ENCODE peak calls at places on chromosome 15, in five cellular contexts. Z is cardiac fibroblast; R is CD4-positive, alpha-beta memory T cell; W is fibroblast of villous mesenchyme; U is skeletal muscle cell. E is an unnamed sample.

GRCh38 chr15:49436786-49437185 is 13.7 kb downstream of the FGF7 start:
- DNase-seq in Z (no peak), W (no peak), U (no peak), R (no peak), E (no peak)

GRCh38 chr15:96144734-96145133 is 185.8 kb upstream of the NR2F2 start:
- DNase-seq in Z (no peak), U (no peak), R (no peak), W (no peak), E (no peak)

GRCh38 chr15:100009372-100009771 is 276.1 kb upstream of the LYSMD4 start:
- DNase-seq in Z (no peak), U (no peak), W (no peak), R (no peak), E (no peak)

GRCh38 chr15:29601811-29602210 is 220.5 kb downstream of the TJP1 start:
- DNase-seq in W (no peak), R (no peak), U (no peak), Z (no peak), E (no peak)

GRCh38 chr15:92949604-92950249 is 49.6 kb downstream of the CHD2 start:
- DNase-seq in R (no peak), W (no peak), U (no peak), Z (no peak), E (no peak)

GRCh38 chr15:89575656-89576416 is 567 bp downstream of the TICRR start:
- DNase-seq in U (no peak), W (peak; percentile 18), R (no peak), Z (peak; percentile 29), E (no peak)

GRCh38 chr15:89016549-89017041 is 71.7 kb upstream of the ABHD2 start:
- DNase-seq in R (no peak), U (peak; percentile 33), Z (peak; percentile 43), W (no peak), E (no peak)

GRCh38 chr15:77021088-77021481 is 26.2 kb downstream of the PSTPIP1 start:
- DNase-seq in U (no peak), Z (no peak), W (no peak), R (no peak), E (no peak)

GRCh38 chr15:44565387-44566169 is 28.6 kb downstream of the EIF3J start:
- DNase-seq in U (no peak), W (no peak), R (no peak), Z (no peak), E (no peak)

GRCh38 chr15:95345867-95346266 is 984.6 kb upstream of the NR2F2 start:
- DNase-seq in Z (no peak), U (no peak), W (no peak), R (no peak), E (no peak)

GRCh38 chr15:63198315-63198714 is 8.9 kb downstream of the RAB8B start:
- DNase-seq in W (peak; percentile 97), U (no peak), Z (peak; percentile 77), R (no peak), E (peak; percentile 70)
- H3K4me3 ChIP-seq in W (no peak overlapping the region), U (no peak overlapping the region), Z (no peak overlapping the region), R (no peak overlapping the region), E (no peak overlapping the region)

GRCh38 chr15:23869391-23869790 is 182.3 kb upstream of the NDN start:
- DNase-seq in R (no peak), U (no peak), Z (no peak), W (no peak), E (no peak)
- H3K4me3 ChIP-seq in R (no peak overlapping the region), U (peak overlapping the region; percentile 20), Z (no peak overlapping the region), W (no peak overlapping the region), E (no peak overlapping the region)

GRCh38 chr15:98549003-98549402 is 99.3 kb upstream of the IGF1R start:
- DNase-seq in R (no peak), Z (no peak), W (no peak), U (no peak), E (no peak)
- H3K4me3 ChIP-seq in R (no peak overlapping the region), Z (peak overlapping the region; percentile 51), W (peak overlapping the region; percentile 62), U (peak overlapping the region; percentile 60), E (no peak overlapping the region)

GRCh38 chr15:67100124-67100791 is 34.9 kb downstream of the SMAD3 start:
- DNase-seq in Z (no peak), R (no peak), W (no peak), U (no peak), E (no peak)

GRCh38 chr15:67096536-67097294 is 31.3 kb downstream of the SMAD3 start:
- DNase-seq in R (no peak), U (no peak), W (no peak), Z (no peak), E (no peak)

GRCh38 chr15:67097893-67098740 is 32.7 kb downstream of the SMAD3 start:
- DNase-seq in Z (peak; percentile 93), U (peak; percentile 91), R (peak; percentile 54), W (peak; percentile 90), E (peak; percentile 81)

GRCh38 chr15:67097424-67097823 is 32.0 kb downstream of the SMAD3 start:
- DNase-seq in W (no peak), U (no peak), Z (no peak), R (no peak), E (no peak)

GRCh38 chr15:67098768-67099282 is 33.4 kb downstream of the SMAD3 start:
- DNase-seq in R (no peak), W (no peak), Z (no peak), U (no peak), E (no peak)
- H3K4me3 ChIP-seq in R (peak overlapping the region; percentile 10), W (peak overlapping the region; percentile 43), Z (no peak overlapping the region), U (no peak overlapping the region), E (peak overlapping the region; percentile 13)

GRCh38 chr15:81118361-81118760 is 15.7 kb upstream of the CFAP161 start:
- DNase-seq in R (no peak), U (no peak), Z (no peak), W (no peak), E (no peak)
- H3K4me3 ChIP-seq in R (no peak overlapping the region), U (no peak overlapping the region), Z (no peak overlapping the region), W (no peak overlapping the region), E (no peak overlapping the region)

GRCh38 chr15:59736181-59736580 is 47.1 kb upstream of the BNIP2 start:
- DNase-seq in U (no peak), W (no peak), R (no peak), Z (no peak), E (no peak)

GRCh38 chr15:59741274-59741906 is 52.3 kb upstream of the BNIP2 start:
- DNase-seq in R (no peak), Z (peak; percentile 7), U (no peak), W (peak; percentile 15), E (peak; percentile 32)

GRCh38 chr15:59738676-59739075 is 49.6 kb upstream of the BNIP2 start:
- DNase-seq in R (no peak), Z (no peak), U (no peak), W (no peak), E (no peak)

GRCh38 chr15:59739557-59740186 is 50.6 kb upstream of the BNIP2 start:
- DNase-seq in Z (no peak), W (no peak), U (no peak), R (no peak), E (no peak)
- H3K4me3 ChIP-seq in Z (no peak overlapping the region), W (no peak overlapping the region), U (no peak overlapping the region), R (no peak overlapping the region), E (no peak overlapping the region)

DNA sequence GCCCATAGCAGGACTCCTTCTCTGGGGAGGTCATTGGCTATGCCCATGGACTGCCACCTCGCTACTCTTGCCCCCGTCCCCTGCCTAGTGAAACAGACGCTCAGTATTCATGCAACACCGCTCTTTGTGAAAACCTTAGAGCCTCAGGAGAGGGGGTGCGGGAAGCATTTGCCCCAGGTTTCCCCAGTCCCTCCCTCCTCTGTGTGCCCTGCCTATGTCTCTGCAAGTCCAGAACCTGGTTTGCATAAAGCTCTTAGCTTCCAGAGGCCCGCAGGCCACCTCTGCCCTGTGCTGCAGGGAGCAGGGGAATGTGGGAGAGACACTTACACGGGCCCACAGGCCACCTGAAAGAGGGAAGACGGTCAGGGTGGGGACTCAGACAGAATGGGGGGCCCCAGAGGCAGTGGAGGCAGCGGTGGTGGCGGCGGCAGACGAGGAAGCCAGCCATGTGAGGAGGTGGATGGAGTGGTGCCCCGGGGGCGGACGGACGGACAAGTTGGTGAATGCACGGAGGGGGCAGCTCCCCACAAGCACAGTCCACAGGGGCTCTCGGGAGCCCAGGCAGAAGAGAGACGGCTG is 33.8 kb upstream of the CTSH start:
- DNase-seq in R (no peak), U (no peak), W (no peak), Z (no peak), E (no peak)
- H3K4me3 ChIP-seq in R (no peak overlapping the region), U (no peak overlapping the region), W (no peak overlapping the region), Z (no peak overlapping the region), E (no peak overlapping the region)

DNA sequence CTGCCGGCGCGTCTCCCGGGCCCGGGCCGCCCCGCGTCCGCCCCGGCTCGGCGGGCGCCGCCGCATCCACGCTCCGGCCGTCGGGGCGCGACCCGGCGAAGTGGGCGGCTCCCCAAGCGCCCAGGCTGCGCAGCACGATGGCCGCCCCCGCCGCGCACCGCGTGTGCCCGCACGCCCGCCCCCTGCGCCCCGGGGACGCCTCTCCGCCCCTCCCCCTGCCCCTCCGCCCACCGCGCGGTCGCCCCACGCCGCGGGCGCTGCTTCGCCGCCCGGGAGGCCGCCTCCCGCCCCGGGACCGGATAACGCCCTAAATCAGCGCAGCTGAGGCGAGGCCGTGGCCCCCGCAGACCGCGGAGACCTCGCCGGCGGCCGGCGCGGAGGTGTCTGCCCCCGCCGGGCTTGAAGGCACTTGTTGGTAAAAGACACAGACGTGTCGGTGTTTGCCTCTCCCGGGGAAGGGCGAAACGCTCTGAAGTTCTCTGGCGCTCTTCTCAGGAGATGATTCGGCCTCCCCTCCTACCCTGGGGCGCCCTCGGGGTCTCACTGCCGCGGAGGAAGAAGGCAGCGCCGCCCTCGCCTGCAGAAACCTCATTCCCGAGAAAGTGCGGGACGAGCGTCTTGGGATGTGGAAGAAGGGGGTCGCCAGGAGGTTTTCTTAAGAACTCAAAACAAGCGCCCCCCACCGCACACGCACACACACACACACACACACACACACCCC is at the start of gene BNC1:
- DNase-seq in U (no peak), W (peak; percentile 38), Z (no peak), R (no peak), E (no peak)
- H3K4me3 ChIP-seq in U (peak within 1 kb of the TSS; percentile 67), W (peak within 1 kb of the TSS; percentile 84), Z (peak within 1 kb of the TSS; percentile 66), R (no peak within 1 kb of the TSS), E (no peak within 1 kb of the TSS)

GRCh38 chr15:40932146-40932545 is 3.0 kb downstream of the DLL4 start:
- DNase-seq in U (no peak), Z (no peak), W (no peak), R (no peak), E (peak; percentile 61)

GRCh38 chr15:40931300-40932142 is 2.4 kb downstream of the DLL4 start:
- DNase-seq in U (no peak), Z (no peak), R (no peak), W (no peak), E (no peak)

GRCh38 chr15:40932625-40933519 is 3.7 kb downstream of the DLL4 start:
- DNase-seq in R (no peak), U (no peak), W (no peak), Z (no peak), E (no peak)

GRCh38 chr15:40934457-40934856 is 5.3 kb downstream of the DLL4 start:
- DNase-seq in Z (no peak), R (no peak), U (no peak), W (no peak), E (no peak)

DNA sequence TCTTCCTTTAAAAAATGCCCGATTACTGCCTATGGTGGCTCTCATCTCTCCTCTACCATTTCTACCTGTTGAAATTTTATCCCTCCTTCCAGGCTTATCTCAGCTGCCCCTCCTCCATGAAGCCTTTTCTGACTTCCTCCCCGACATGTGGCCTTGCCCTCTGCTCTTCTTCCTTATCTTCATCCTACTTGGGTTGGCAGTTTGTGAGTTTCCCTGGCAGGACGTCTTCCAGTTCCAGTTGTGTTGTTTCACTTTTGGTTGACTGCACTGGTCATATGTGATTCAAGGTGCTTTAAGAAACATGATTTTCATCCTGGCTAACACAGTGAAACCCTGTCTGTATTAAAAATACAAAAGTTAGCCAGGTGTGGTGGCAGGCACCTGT is 4.4 kb downstream of the DLL4 start:
- DNase-seq in W (no peak), U (no peak), Z (no peak), R (no peak), E (no peak)
- H3K4me3 ChIP-seq in W (no peak overlapping the region), U (no peak overlapping the region), Z (no peak overlapping the region), R (no peak overlapping the region), E (no peak overlapping the region)